ENCODE peak calls at places on chromosomes 13 and 19, in four cellular contexts. One of them, this sample, is unnamed.

GRCh38 chr19:37872383-37872782 is 34.0 kb downstream of the WDR87 start:
- DNase-seq in left ventricle myocardium inferior: no peak
- DNase-seq in A673: no peak
- DNase-seq in HCEC 1CT: no peak
- DNase-seq in this sample: no peak

GRCh38 chr19:39351537-39352037 is 9.4 kb downstream of the SAMD4B start:
- DNase-seq in left ventricle myocardium inferior: no peak
- DNase-seq in A673: no peak
- DNase-seq in HCEC 1CT: no peak
- DNase-seq in this sample: no peak

GRCh38 chr19:45340899-45341453 is 426 bp downstream of the KLC3 start:
- DNase-seq in left ventricle myocardium inferior: no peak
- DNase-seq in A673: no peak
- DNase-seq in HCEC 1CT: no peak
- DNase-seq in this sample: no peak

GRCh38 chr19:20167020-20167644 is at the start of gene ZNF486:
- DNase-seq in left ventricle myocardium inferior: peak
- DNase-seq in A673: peak
- DNase-seq in HCEC 1CT: peak
- DNase-seq in this sample: peak

GRCh38 chr19:49205114-49205513 is 47.5 kb downstream of the TRPM4 start:
- DNase-seq in left ventricle myocardium inferior: no peak
- DNase-seq in A673: no peak
- DNase-seq in HCEC 1CT: no peak
- DNase-seq in this sample: no peak

GRCh38 chr13:48255954-48256353 is 22.9 kb downstream of the ITM2B start:
- DNase-seq in left ventricle myocardium inferior: no peak
- DNase-seq in A673: no peak
- DNase-seq in HCEC 1CT: no peak
- DNase-seq in this sample: no peak

GRCh38 chr19:36198116-36198515 is 16.3 kb downstream of the ZNF565 start:
- DNase-seq in left ventricle myocardium inferior: no peak
- DNase-seq in A673: no peak
- DNase-seq in HCEC 1CT: no peak
- DNase-seq in this sample: no peak

GRCh38 chr19:10966809-10967208 is 6.0 kb downstream of the SMARCA4 start:
- DNase-seq in left ventricle myocardium inferior: no peak
- DNase-seq in A673: no peak
- DNase-seq in HCEC 1CT: no peak
- DNase-seq in this sample: no peak

GRCh38 chr13:39900106-39900750 is 244.8 kb downstream of the COG6 start:
- DNase-seq in left ventricle myocardium inferior: no peak
- DNase-seq in A673: peak
- DNase-seq in HCEC 1CT: no peak
- DNase-seq in this sample: no peak

GRCh38 chr13:29162638-29163037 is 342.5 kb downstream of the MTUS2 start:
- DNase-seq in left ventricle myocardium inferior: no peak
- DNase-seq in A673: no peak
- DNase-seq in HCEC 1CT: no peak
- DNase-seq in this sample: peak

GRCh38 chr13:31045621-31046081 is 113.2 kb downstream of the TEX26 start:
- DNase-seq in left ventricle myocardium inferior: no peak
- DNase-seq in A673: peak
- DNase-seq in HCEC 1CT: peak
- DNase-seq in this sample: peak

GRCh38 chr13:26011996-26012688 is 39.7 kb downstream of the SHISA2 start:
- DNase-seq in left ventricle myocardium inferior: no peak
- DNase-seq in A673: peak
- DNase-seq in HCEC 1CT: no peak
- DNase-seq in this sample: no peak

GRCh38 chr19:35565016-35565856 is 1.8 kb upstream of the ATP4A start:
- DNase-seq in left ventricle myocardium inferior: no peak
- DNase-seq in A673: no peak
- DNase-seq in HCEC 1CT: no peak
- DNase-seq in this sample: no peak

GRCh38 chr19:44607049-44607448 is 6.3 kb upstream of the IGSF23 start:
- DNase-seq in left ventricle myocardium inferior: no peak
- DNase-seq in A673: peak
- DNase-seq in HCEC 1CT: peak
- DNase-seq in this sample: peak

GRCh38 chr19:1396019-1396767 is 5.1 kb downstream of the GAMT start:
- DNase-seq in left ventricle myocardium inferior: no peak
- DNase-seq in A673: peak
- DNase-seq in HCEC 1CT: no peak
- DNase-seq in this sample: no peak

GRCh38 chr13:94595006-94595942 is 678 bp downstream of the TGDS start:
- DNase-seq in left ventricle myocardium inferior: no peak
- DNase-seq in A673: peak
- DNase-seq in HCEC 1CT: peak
- DNase-seq in this sample: no peak

GRCh38 chr19:49592486-49593232 is 1.7 kb downstream of the PRR12 start:
- DNase-seq in left ventricle myocardium inferior: no peak
- DNase-seq in A673: peak
- DNase-seq in HCEC 1CT: no peak
- DNase-seq in this sample: no peak

GRCh38 chr19:289651-290538 is 1.3 kb downstream of the PLPP2 start:
- DNase-seq in left ventricle myocardium inferior: no peak
- DNase-seq in A673: no peak
- DNase-seq in HCEC 1CT: no peak
- DNase-seq in this sample: peak

GRCh38 chr19:45615795-45616708 is 14.0 kb upstream of the GPR4 start:
- DNase-seq in left ventricle myocardium inferior: peak
- DNase-seq in A673: peak
- DNase-seq in HCEC 1CT: peak
- DNase-seq in this sample: peak

GRCh38 chr13:111458739-111459138 is 138.3 kb downstream of the TEX29 start:
- DNase-seq in left ventricle myocardium inferior: no peak
- DNase-seq in A673: no peak
- DNase-seq in HCEC 1CT: no peak
- DNase-seq in this sample: no peak

GRCh38 chr13:22017226-22017625 is 346.4 kb downstream of the FGF9 start:
- DNase-seq in left ventricle myocardium inferior: no peak
- DNase-seq in A673: no peak
- DNase-seq in HCEC 1CT: no peak
- DNase-seq in this sample: no peak

GRCh38 chr19:48624067-48624594 is 4.8 kb downstream of the SPHK2 start:
- DNase-seq in left ventricle myocardium inferior: peak
- DNase-seq in A673: peak
- DNase-seq in HCEC 1CT: peak
- DNase-seq in this sample: peak

GRCh38 chr19:6056282-6056741 is 54.0 kb downstream of the RFX2 start:
- DNase-seq in left ventricle myocardium inferior: no peak
- DNase-seq in A673: no peak
- DNase-seq in HCEC 1CT: no peak
- DNase-seq in this sample: no peak

GRCh38 chr19:42683917-42684513 is 56.3 kb downstream of the PSG3 start:
- DNase-seq in left ventricle myocardium inferior: no peak
- DNase-seq in A673: peak
- DNase-seq in HCEC 1CT: peak
- DNase-seq in this sample: peak

GRCh38 chr13:30905932-30906383 is at the start of gene MEDAG:
- DNase-seq in left ventricle myocardium inferior: peak
- DNase-seq in A673: no peak
- DNase-seq in HCEC 1CT: no peak
- DNase-seq in this sample: no peak

GRCh38 chr19:39409886-39410619 is 2.4 kb upstream of the PLEKHG2 start:
- DNase-seq in left ventricle myocardium inferior: peak
- DNase-seq in A673: no peak
- DNase-seq in HCEC 1CT: peak
- DNase-seq in this sample: no peak

GRCh38 chr19:29715695-29716581 is 877 bp upstream of the C19orf12 start:
- DNase-seq in left ventricle myocardium inferior: no peak
- DNase-seq in A673: no peak
- DNase-seq in HCEC 1CT: no peak
- DNase-seq in this sample: peak

GRCh38 chr19:35305181-35305580 is 13.2 kb downstream of the MAG start:
- DNase-seq in left ventricle myocardium inferior: no peak
- DNase-seq in A673: no peak
- DNase-seq in HCEC 1CT: no peak
- DNase-seq in this sample: no peak

GRCh38 chr13:101390461-101390860 is 25.8 kb downstream of the NALCN start:
- DNase-seq in left ventricle myocardium inferior: no peak
- DNase-seq in A673: no peak
- DNase-seq in HCEC 1CT: peak
- DNase-seq in this sample: peak